ENCODE peak calls at places on chromosome 7, in seven cellular contexts. Y, U, B, A, H, O and E are unnamed samples.

GRCh38 chr7:51160990-51161615 is 155.5 kb downstream of the COBL start:
- DNase-seq in H (peak), B (peak), U (peak), Y (peak), A (peak), O (peak), E (peak)

GRCh38 chr7:142372727-142373126 is 114.9 kb upstream of the PRSS58 start:
- DNase-seq in H (no peak), Y (no peak), U (no peak), O (no peak), B (no peak), A (no peak), E (no peak)

GRCh38 chr7:94335586-94335985 is 59.1 kb upstream of the COL1A2 start:
- DNase-seq in H (no peak), A (peak), U (no peak), B (no peak), Y (peak), O (no peak), E (no peak)

GRCh38 chr7:132865366-132865765 is 216.5 kb downstream of the CHCHD3 start:
- DNase-seq in O (no peak), H (no peak), B (no peak), Y (no peak), A (no peak), U (no peak), E (no peak)

GRCh38 chr7:105188201-105188600 is 174.2 kb downstream of the KMT2E start:
- DNase-seq in O (peak), Y (no peak), U (peak), H (no peak), B (no peak), A (peak), E (no peak)

GRCh38 chr7:152959610-152960009 is 200.1 kb downstream of the ACTR3B start:
- DNase-seq in H (peak), U (no peak), Y (no peak), A (no peak), O (no peak), B (no peak), E (no peak)

GRCh38 chr7:69598081-69598486 is at the start of gene AUTS2:
- DNase-seq in O (peak), H (no peak), A (peak), Y (peak), U (peak), B (peak), E (peak)

GRCh38 chr7:141001561-141001960 is 13.2 kb downstream of the MRPS33 start:
- DNase-seq in B (no peak), O (no peak), Y (no peak), A (no peak), H (no peak), U (no peak), E (no peak)

GRCh38 chr7:112022128-112022527 is 184.1 kb downstream of the DOCK4 start:
- DNase-seq in H (no peak), O (no peak), Y (no peak), B (no peak), A (no peak), U (no peak), E (no peak)

GRCh38 chr7:126227643-126228042 is 1025.1 kb downstream of the GRM8 start:
- DNase-seq in Y (no peak), U (no peak), O (no peak), H (no peak), B (no peak), A (no peak), E (no peak)

GRCh38 chr7:111982133-111982532 is 224.1 kb downstream of the DOCK4 start:
- DNase-seq in Y (no peak), A (peak), O (no peak), U (no peak), H (peak), B (no peak), E (no peak)

GRCh38 chr7:49014870-49015269 is 90.5 kb downstream of the CDC14C start:
- DNase-seq in Y (peak), H (no peak), A (no peak), B (no peak), U (no peak), O (no peak), E (no peak)

GRCh38 chr7:120949393-120949799 is 1.2 kb upstream of the ING3 start:
- DNase-seq in H (peak), A (no peak), O (no peak), U (no peak), B (no peak), Y (peak), E (no peak)